ENCODE peak calls at places on chromosomes 2 and 18, in eight cellular contexts. V is AG10803; L is OCI-LY7; J is right atrium auricular region; O is brain microvascular endothelial cell; X is CD8-positive, alpha-beta T cell; Z is dorsolateral prefrontal cortex; H is body of pancreas. Q is an unnamed sample.

GRCh38 chr2:7517122-7517487 is 599.9 kb downstream of the RNF144A start:
- DNase-seq in V (peak), L (no peak), J (no peak), O (no peak), X (peak), Z (no peak), H (no peak), Q (no peak)

GRCh38 chr2:129812071-129812470 is 167.4 kb upstream of the RAB6C start:
- DNase-seq in V (no peak), L (peak), J (peak), O (no peak), X (no peak), Z (no peak), H (peak), Q (no peak)

GRCh38 chr2:147110317-147110716 is 734.5 kb upstream of the ACVR2A start:
- DNase-seq in V (no peak), L (no peak), J (no peak), O (no peak), X (no peak), Z (no peak), H (no peak), Q (peak)

GRCh38 chr2:160294339-160294803 is 94.3 kb upstream of the ITGB6 start:
- DNase-seq in V (peak), L (no peak), J (peak), O (peak), X (no peak), Z (no peak), H (peak), Q (no peak)

GRCh38 chr18:676069-676468 is 18.6 kb downstream of the TYMS start:
- DNase-seq in V (no peak), L (no peak), J (no peak), O (no peak), X (no peak), Z (no peak), H (no peak), Q (no peak)

GRCh38 chr2:178553047-178553446 is 72.8 kb downstream of the PLEKHA3 start:
- DNase-seq in V (peak), L (no peak), J (no peak), O (peak), X (no peak), Z (no peak), H (no peak), Q (no peak)

GRCh38 chr2:241132549-241133435 is 16.5 kb downstream of the PASK start:
- DNase-seq in V (no peak), L (no peak), J (no peak), O (no peak), X (no peak), Z (no peak), H (peak), Q (no peak)

GRCh38 chr18:27546991-27547390 is 361.9 kb upstream of the CHST9 start:
- DNase-seq in V (no peak), L (no peak), J (no peak), O (no peak), X (no peak), Z (no peak), H (no peak), Q (no peak)

GRCh38 chr18:79496237-79496977 is 100.7 kb downstream of the NFATC1 start:
- DNase-seq in V (no peak), L (no peak), J (no peak), O (no peak), X (no peak), Z (peak), H (no peak), Q (no peak)

GRCh38 chr18:26362021-26362420 is 135.8 kb downstream of the TAF4B start:
- DNase-seq in V (no peak), L (no peak), J (no peak), O (no peak), X (no peak), Z (no peak), H (no peak), Q (no peak)

GRCh38 chr2:75541430-75541829 is 19.3 kb downstream of the EVA1A start:
- DNase-seq in V (no peak), L (no peak), J (no peak), O (no peak), X (no peak), Z (no peak), H (no peak), Q (no peak)

GRCh38 chr2:49255325-49256023 is 101.2 kb upstream of the FSHR start:
- DNase-seq in V (peak), L (no peak), J (no peak), O (no peak), X (no peak), Z (no peak), H (no peak), Q (no peak)

GRCh38 chr2:68432696-68433658 is 34.1 kb downstream of the FBXO48 start:
- DNase-seq in V (no peak), L (no peak), J (no peak), O (no peak), X (no peak), Z (no peak), H (no peak), Q (no peak)

GRCh38 chr2:127172306-127172705 is 47.8 kb downstream of the CYP27C1 start:
- DNase-seq in V (no peak), L (no peak), J (no peak), O (no peak), X (no peak), Z (no peak), H (no peak), Q (no peak)

GRCh38 chr2:36800381-36800780 is 103.9 kb downstream of the VIT start:
- DNase-seq in V (no peak), L (no peak), J (no peak), O (no peak), X (peak), Z (no peak), H (no peak), Q (no peak)

GRCh38 chr2:85628658-85629057 is 12.7 kb downstream of the USP39 start:
- DNase-seq in V (no peak), L (no peak), J (no peak), O (no peak), X (no peak), Z (no peak), H (no peak), Q (no peak)

GRCh38 chr2:158598856-158599517 is 142.2 kb downstream of the PKP4 start:
- DNase-seq in V (no peak), L (no peak), J (no peak), O (no peak), X (no peak), Z (no peak), H (no peak), Q (no peak)

GRCh38 chr2:194867328-194867727 is 789.7 kb upstream of the SLC39A10 start:
- DNase-seq in V (no peak), L (peak), J (no peak), O (no peak), X (no peak), Z (no peak), H (no peak), Q (no peak)

GRCh38 chr2:126817172-126817571 is 81.5 kb upstream of the TEX51 start:
- DNase-seq in V (no peak), L (no peak), J (no peak), O (no peak), X (no peak), Z (no peak), H (no peak), Q (no peak)

GRCh38 chr2:158894078-158894477 is 74.4 kb upstream of the TANC1 start:
- DNase-seq in V (peak), L (no peak), J (no peak), O (peak), X (no peak), Z (no peak), H (no peak), Q (peak)

GRCh38 chr2:95386031-95386430 is 16.5 kb upstream of the FAHD2A start:
- DNase-seq in V (no peak), L (no peak), J (no peak), O (no peak), X (no peak), Z (no peak), H (no peak), Q (no peak)

GRCh38 chr2:218607436-218608115 is at the start of gene PLCD4:
- DNase-seq in V (peak), L (no peak), J (no peak), O (peak), X (no peak), Z (no peak), H (peak), Q (peak)

GRCh38 chr2:216195565-216195978 is 86.4 kb downstream of the XRCC5 start:
- DNase-seq in V (peak), L (no peak), J (no peak), O (peak), X (no peak), Z (no peak), H (no peak), Q (peak)

GRCh38 chr18:50793641-50794565 is 25.9 kb downstream of the MRO start:
- DNase-seq in V (no peak), L (no peak), J (no peak), O (no peak), X (no peak), Z (no peak), H (peak), Q (no peak)

GRCh38 chr2:120034616-120035015 is 21.7 kb downstream of the EPB41L5 start:
- DNase-seq in V (no peak), L (no peak), J (no peak), O (no peak), X (no peak), Z (no peak), H (no peak), Q (no peak)

GRCh38 chr2:132562245-132562644 is 107.8 kb downstream of the LYPD1 start:
- DNase-seq in V (peak), L (no peak), J (no peak), O (no peak), X (no peak), Z (no peak), H (no peak), Q (no peak)

GRCh38 chr2:43184339-43184895 is 42.0 kb downstream of the ZFP36L2 start:
- DNase-seq in V (peak), L (no peak), J (no peak), O (peak), X (peak), Z (no peak), H (no peak), Q (no peak)

GRCh38 chr18:62384610-62385097 is 59.5 kb downstream of the TNFRSF11A start:
- DNase-seq in V (no peak), L (no peak), J (no peak), O (no peak), X (no peak), Z (no peak), H (peak), Q (no peak)

DNA sequence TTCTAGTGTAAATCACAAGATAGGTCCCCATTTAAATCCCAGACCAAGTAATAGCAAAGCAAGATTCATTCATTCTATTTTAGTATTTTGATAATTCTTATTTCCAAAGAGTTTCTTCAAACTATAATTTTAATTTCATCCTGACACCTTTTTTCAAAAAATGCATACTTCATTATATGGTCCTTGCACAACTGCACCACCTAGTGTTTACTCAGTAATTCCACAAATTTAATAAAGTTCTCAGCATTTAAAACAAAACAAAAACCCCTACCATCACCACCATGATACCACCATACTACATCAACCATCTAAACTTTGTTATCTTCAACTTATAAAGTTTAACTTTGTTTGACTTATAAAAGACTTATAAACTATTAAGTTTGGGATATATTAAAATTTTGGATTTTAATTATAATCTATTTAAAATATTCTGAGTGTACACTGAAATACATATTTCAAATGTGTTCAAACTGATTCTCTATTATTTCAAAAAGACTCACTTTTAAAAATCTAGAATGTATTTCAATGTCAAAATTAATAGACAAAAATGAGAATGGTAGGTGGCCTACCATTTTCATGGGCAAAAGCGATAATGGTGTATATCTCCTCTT is 44.2 kb downstream of the WDPCP start:
- DNase-seq in V (peak), L (peak), J (no peak), O (no peak), X (no peak), Z (no peak), H (no peak), Q (no peak)
- TF ChIP-seq CTCF in V (peak), L (peak), J (peak), O (peak), X (peak), Z (peak), H (peak), Q (peak)

GRCh38 chr2:209496586-209496982 is 72.7 kb downstream of the MAP2 start:
- DNase-seq in V (peak), L (no peak), J (no peak), O (peak), X (no peak), Z (no peak), H (no peak), Q (peak)
- H3K4me3 ChIP-seq in V (no peak), L (no peak), J (no peak), O (no peak), X (no peak), Z (no peak), H (no peak), Q (no peak)

DNA sequence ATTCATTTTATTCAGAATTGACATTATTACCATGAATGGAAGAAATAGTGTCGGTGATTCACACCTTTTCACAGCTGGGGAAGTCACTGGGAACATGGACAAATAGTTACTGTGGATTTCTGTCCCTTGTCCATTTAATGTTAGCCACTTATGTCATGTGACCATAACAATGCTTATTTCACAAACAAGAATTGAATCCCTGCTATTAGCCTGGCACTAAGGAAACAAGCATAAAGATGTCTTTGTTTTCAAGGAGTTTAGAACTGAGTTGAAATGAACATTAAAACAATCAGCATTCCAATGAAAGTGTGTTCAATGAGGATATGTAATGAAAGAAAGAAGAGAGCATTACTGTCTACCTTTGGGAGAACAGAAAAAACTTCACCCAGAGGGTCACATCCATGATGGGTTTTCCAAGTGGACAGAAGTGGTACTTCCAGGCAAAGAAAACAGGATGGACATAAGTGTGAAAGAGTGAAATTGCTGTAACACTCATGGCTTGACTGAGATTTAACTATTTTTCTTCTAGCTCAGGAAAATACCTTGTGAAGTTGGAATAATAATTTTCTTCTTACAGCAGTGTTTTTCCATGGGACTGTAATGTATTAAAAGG is 324.5 kb upstream of the UBE2E3 start:
- DNase-seq in V (no peak), L (no peak), J (no peak), O (no peak), X (no peak), Z (no peak), H (no peak), Q (no peak)
- TF ChIP-seq CTCF in V (peak), L (no peak), J (peak), O (peak), X (no peak), Z (peak), H (no peak), Q (peak)

DNA sequence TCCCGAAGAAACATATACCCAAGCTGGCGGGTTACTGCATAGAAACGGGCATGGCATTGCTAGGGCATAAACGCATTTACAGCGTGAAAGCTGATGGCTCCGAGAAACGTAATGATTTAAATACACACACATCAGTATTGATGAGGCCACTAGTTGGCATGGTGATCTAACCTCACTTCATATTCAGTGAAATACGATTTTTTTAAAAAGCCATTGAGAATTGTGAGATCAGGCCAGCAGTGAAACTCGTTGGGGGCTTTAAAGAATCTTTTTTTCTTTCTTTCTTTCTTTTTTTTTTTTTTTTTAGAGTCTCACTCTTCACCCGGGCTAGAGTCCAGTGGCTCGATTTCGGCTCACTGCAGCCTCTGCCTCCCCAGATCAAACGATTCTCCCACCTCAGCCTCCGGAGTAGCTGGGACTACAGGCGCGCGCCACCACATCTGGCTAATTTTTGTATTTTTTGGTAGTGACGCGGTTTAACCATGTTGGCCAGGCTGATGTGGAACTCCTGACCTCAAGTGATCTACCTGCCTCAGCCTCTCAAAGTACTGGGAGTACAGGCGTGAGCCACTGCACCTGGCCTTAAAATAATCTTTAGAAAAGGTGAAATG is 2.4 kb upstream of the SMAD7 start:
- DNase-seq in V (no peak), L (no peak), J (no peak), O (no peak), X (no peak), Z (no peak), H (no peak), Q (no peak)
- H3K4me3 ChIP-seq in V (peak), L (peak), J (peak), O (peak), X (no peak), Z (peak), H (peak), Q (peak)

GRCh38 chr2:23330214-23330613 is 54.8 kb upstream of the KLHL29 start:
- DNase-seq in V (no peak), L (no peak), J (no peak), O (peak), X (no peak), Z (no peak), H (peak), Q (no peak)
- TF ChIP-seq CTCF in V (peak), L (peak), J (no peak), O (peak), X (no peak), Z (no peak), H (no peak), Q (peak)

DNA sequence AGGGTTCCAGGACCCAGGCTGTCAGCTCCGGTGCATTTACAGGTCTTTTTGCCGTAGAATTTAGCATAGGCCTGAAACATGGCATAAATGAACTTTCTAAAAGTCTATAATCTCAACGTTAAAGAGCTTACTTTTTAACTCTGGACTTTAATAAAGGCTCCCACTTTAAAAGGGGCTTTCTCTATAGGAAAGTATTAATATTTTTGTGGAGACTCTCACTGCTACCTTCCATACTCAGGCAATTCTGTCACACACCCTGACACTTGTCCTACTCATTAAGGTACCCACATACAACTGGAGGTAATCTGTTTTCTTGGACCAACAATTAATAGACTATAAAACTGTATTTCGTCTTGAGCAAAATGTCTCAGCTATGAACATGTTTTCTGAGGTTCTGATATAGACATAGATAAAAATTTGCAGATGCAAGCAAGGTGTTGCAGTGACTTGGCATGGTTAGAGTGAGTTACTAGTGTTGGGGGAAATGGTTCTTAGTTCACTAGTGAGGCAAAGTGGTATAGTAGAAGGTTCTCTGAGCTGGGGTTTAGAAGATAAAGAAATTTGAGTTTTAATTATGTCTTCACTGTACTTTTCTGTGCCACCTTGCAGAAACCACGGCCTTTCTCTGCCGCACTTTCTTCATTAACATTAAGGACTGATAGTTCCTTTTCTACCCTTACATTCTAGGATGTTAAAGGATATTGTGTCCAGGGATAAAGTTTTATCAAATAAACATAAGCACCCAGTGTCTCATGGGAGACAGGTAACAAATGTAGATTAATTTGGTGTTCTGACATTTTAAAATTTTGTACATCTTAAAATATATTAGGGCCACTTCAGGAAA is 10.8 kb upstream of the NR4A2 start:
- DNase-seq in V (no peak), L (no peak), J (no peak), O (no peak), X (no peak), Z (no peak), H (no peak), Q (no peak)
- H3K4me3 ChIP-seq in V (peak), L (peak), J (peak), O (peak), X (peak), Z (peak), H (peak), Q (peak)

DNA sequence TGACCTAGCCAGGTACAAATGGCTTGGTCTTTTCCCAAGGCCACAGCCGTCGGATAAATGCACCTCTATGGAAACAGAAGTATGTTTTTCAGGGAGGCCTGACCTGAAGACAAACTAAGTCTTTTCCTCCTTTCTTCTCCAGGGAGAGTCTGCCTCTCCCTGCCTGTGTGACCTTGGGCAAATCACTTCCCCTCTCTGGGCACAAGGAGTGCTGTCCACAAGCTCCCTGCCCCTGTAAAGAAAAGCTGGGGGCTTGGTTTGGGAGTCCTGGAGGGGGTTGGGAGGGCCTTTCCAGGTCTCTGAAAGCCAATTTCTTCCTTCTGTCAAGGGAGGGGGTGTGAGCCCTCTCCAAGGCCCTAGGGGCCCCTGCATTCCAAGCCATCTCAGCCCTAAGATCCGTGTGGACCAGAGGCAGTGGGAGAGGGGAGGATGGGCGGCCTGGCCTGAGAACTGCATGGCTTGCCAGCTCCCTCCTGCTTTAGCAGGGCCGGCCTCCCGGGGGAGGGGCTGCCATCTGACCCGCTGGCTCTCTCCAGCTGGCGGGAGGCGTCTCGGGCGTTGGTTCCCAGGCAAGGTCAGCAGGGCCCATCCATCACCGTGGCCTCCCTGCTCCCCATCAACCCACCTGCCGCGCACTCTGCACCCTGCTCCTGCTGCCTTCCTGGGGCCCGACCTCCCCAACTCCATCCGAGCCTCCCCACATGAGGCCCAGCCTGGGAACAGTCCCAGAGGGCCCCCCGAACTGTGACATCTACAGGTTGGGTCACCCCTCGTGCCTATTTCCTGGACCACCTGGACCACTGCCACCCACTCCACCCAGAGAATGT is 61.4 kb downstream of the SMAD7 start:
- DNase-seq in V (no peak), L (no peak), J (peak), O (no peak), X (no peak), Z (no peak), H (peak), Q (no peak)
- TF ChIP-seq CTCF in V (no peak), L (no peak), J (no peak), O (peak), X (no peak), Z (no peak), H (no peak), Q (no peak)